ENCODE peak calls at places on chromosomes 6 and 20, in nine cellular contexts. M is activated T-helper 2 cell treated with anti-CD3 and anti-CD28 coated beads, Interferon-gamma antibody, Interleukin-2, Interleukin-4, amounts not matched to agents 10 μg/mL and 5 μg/mL and 100 μg/mL, durations not matched to agents 14 hours and 24 hours and 36 hours; Y is GM13977; G is Right ventricle myocardium superior; A is progenitor cell of endocrine pancreas; S is glutamatergic neuron; D is nephron progenitor cell; F is activated naive CD4-positive, alpha-beta T cell; V is cerebellum. J is an unnamed sample.

GRCh38 chr20:63740070-63740500 is 509 bp downstream of the SLC2A4RG start:
- DNase-seq in D (peak; percentile 64), V (no peak), S (peak; percentile 58), F (peak; percentile 23), G (peak; percentile 71), Y (peak; percentile 80), M (peak; percentile 52), A (no peak), J (no peak)

GRCh38 chr6:119349341-119350201 is at the start of gene MAN1A1:
- DNase-seq in V (peak; percentile 93), G (peak; percentile 94), A (peak; percentile 84), M (peak; percentile 90), F (peak; percentile 71), S (peak; percentile 92), Y (peak; percentile 98), D (peak; percentile 94), J (peak; percentile 48)

GRCh38 chr6:152462716-152463115 is 174.4 kb downstream of the SYNE1 start:
- DNase-seq in M (no peak), Y (no peak), G (no peak), F (no peak), A (no peak), V (no peak), S (no peak), D (no peak), J (no peak)

GRCh38 chr6:25995507-25995906 is 32.9 kb downstream of the TRIM38 start:
- DNase-seq in G (no peak), F (no peak), M (no peak), D (no peak), V (no peak), Y (no peak), S (no peak), A (no peak), J (no peak)

GRCh38 chr20:22383156-22383555 is 201.2 kb downstream of the FOXA2 start:
- DNase-seq in D (no peak), G (no peak), M (no peak), A (no peak), V (no peak), Y (no peak), S (no peak), F (no peak), J (no peak)

GRCh38 chr20:5714261-5715041 is 35.8 kb upstream of the SHLD1 start:
- DNase-seq in S (no peak), A (no peak), G (no peak), F (peak; percentile 39), D (peak; percentile 14), V (no peak), M (peak; percentile 61), Y (peak; percentile 27), J (no peak)

GRCh38 chr20:56933331-56933698 is 304.2 kb downstream of the TFAP2C start:
- DNase-seq in V (no peak), Y (no peak), F (no peak), D (no peak), G (no peak), S (no peak), A (no peak), M (no peak), J (no peak)

GRCh38 chr6:156538875-156539660 is 238.1 kb upstream of the ARID1B start:
- DNase-seq in G (no peak), V (no peak), S (no peak), A (no peak), F (no peak), D (no peak), M (no peak), Y (no peak), J (no peak)

GRCh38 chr20:3067139-3068009 is 4.0 kb upstream of the OXT start:
- DNase-seq in A (no peak), G (no peak), S (no peak), Y (no peak), D (no peak), F (no peak), M (no peak), V (no peak), J (no peak)

J was measured in esophagus squamous epithelium.